ENCODE peak calls at places on chromosome 1, in seven cellular contexts. M is stimulated activated CD4-positive, alpha-beta T cell treated with anti-CD3 and anti-CD28 coated beads, Interleukin-2, amount 100 ng/mL, for 48 hours; G is ureter; Y is natural killer cell; R is activated CD8-positive, alpha-beta T cell treated with anti-CD3 and anti-CD28 coated beads for 36 hours; S is D341Med; Q is endothelial cell. B is an unnamed sample.

GRCh38 chr1:11044849-11045427 is 2.1 kb downstream of the MASP2 start:
- DNase-seq in M (no peak), Y (no peak), S (no peak), Q (no peak), R (no peak), G (no peak), B (peak; percentile 46)

GRCh38 chr1:90371106-90371813 is 345.8 kb downstream of the BARHL2 start:
- DNase-seq in S (no peak), Y (no peak), Q (no peak), M (no peak), R (no peak), G (no peak), B (no peak)

GRCh38 chr1:228210076-228210651 is 2.3 kb downstream of the OBSCN start:
- DNase-seq in S (no peak), M (no peak), Q (no peak), G (no peak), Y (no peak), R (no peak), B (no peak)

GRCh38 chr1:228338521-228339051 is 68.0 kb downstream of the TRIM11 start:
- DNase-seq in Q (no peak), S (no peak), Y (peak; percentile 13), R (no peak), M (no peak), G (no peak), B (no peak)

GRCh38 chr1:56798053-56798471 is 21.1 kb downstream of the FYB2 start:
- DNase-seq in G (no peak), R (no peak), S (no peak), Y (no peak), Q (no peak), M (no peak), B (no peak)

GRCh38 chr1:228228601-228229074 is 20.8 kb downstream of the OBSCN start:
- DNase-seq in S (no peak), Q (no peak), M (no peak), G (no peak), R (no peak), Y (no peak), B (no peak)

GRCh38 chr1:207261971-207262370 is 59.5 kb upstream of the CD55 start:
- DNase-seq in M (no peak), Y (no peak), S (no peak), G (no peak), R (no peak), Q (no peak), B (no peak)

GRCh38 chr1:29315876-29316275 is 79.6 kb downstream of the PTPRU start:
- DNase-seq in Y (no peak), R (no peak), S (no peak), Q (no peak), M (no peak), G (no peak), B (no peak)

GRCh38 chr1:37763791-37764741 is 854 bp downstream of the EPHA10 start:
- DNase-seq in Q (peak; percentile 84), Y (no peak), M (peak; percentile 57), G (no peak), R (peak; percentile 71), S (peak; percentile 53), B (peak; percentile 60)

GRCh38 chr1:31038360-31038759 is 27.2 kb downstream of the PUM1 start:
- DNase-seq in G (no peak), M (no peak), R (no peak), Q (no peak), Y (no peak), S (no peak), B (no peak)

GRCh38 chr1:223756806-223757700 is 44.7 kb downstream of the CAPN2 start:
- DNase-seq in M (no peak), Q (no peak), G (no peak), S (no peak), R (no peak), Y (no peak), B (no peak)

GRCh38 chr1:110060034-110060661 is 10.3 kb downstream of the ALX3 start:
- DNase-seq in R (peak; percentile 84), M (peak; percentile 74), G (no peak), S (no peak), Q (peak; percentile 67), Y (peak; percentile 65), B (no peak)

GRCh38 chr1:227299238-227299637 is 19.1 kb downstream of the CDC42BPA start:
- DNase-seq in G (no peak), R (no peak), Q (no peak), M (no peak), S (no peak), Y (no peak), B (no peak)

GRCh38 chr1:246364415-246364941 is 142.6 kb downstream of the SMYD3 start:
- DNase-seq in S (no peak), M (no peak), Q (no peak), R (no peak), Y (no peak), G (no peak), B (no peak)

GRCh38 chr1:182315157-182315556 is 76.4 kb downstream of the GLUL start:
- DNase-seq in Q (no peak), R (no peak), G (no peak), S (no peak), Y (no peak), M (no peak), B (no peak)